ENCODE peak calls at places on chromosomes 5 and 9, in five cellular contexts. F is globus pallidus, V is HT-29, A is AG09319, D is anterior cingulate cortex. J is an unnamed sample.

GRCh38 chr9:126495411-126496180 is 118.1 kb upstream of the LMX1B start:
- DNase-seq in A (no peak), F (no peak), D (no peak), V (no peak), J (no peak)

GRCh38 chr5:147098233-147098790 is 136.5 kb upstream of the STK32A start:
- DNase-seq in F (peak; percentile 76), V (peak; percentile 62), A (peak; percentile 3), D (no peak), J (no peak)

GRCh38 chr5:83752700-83753099 is 32.0 kb upstream of the HAPLN1 start:
- DNase-seq in D (no peak), V (no peak), F (no peak), A (no peak), J (no peak)

GRCh38 chr5:61824396-61824795 is 481.6 kb upstream of the KIF2A start:
- DNase-seq in F (no peak), V (no peak), D (no peak), A (no peak), J (no peak)

GRCh38 chr9:123825337-123825736 is 104.6 kb downstream of the DENND1A start:
- DNase-seq in F (no peak), V (no peak), D (no peak), A (no peak), J (no peak)

GRCh38 chr9:32394381-32395049 is 10.1 kb downstream of the ACO1 start:
- DNase-seq in V (no peak), D (no peak), F (no peak), A (no peak), J (no peak)

GRCh38 chr5:56973473-56973872 is 21.6 kb upstream of the MIER3 start:
- DNase-seq in F (no peak), V (no peak), A (no peak), D (no peak), J (no peak)

GRCh38 chr5:88952344-88952743 is 69.4 kb upstream of the MEF2C start:
- DNase-seq in D (no peak), V (peak; percentile 32), F (no peak), A (no peak), J (no peak)

GRCh38 chr9:99365233-99365980 is 143.3 kb downstream of the SEC61B start:
- DNase-seq in F (no peak), V (no peak), A (no peak), D (no peak), J (no peak)

GRCh38 chr5:42808888-42809611 is 2.6 kb downstream of the SELENOP start:
- DNase-seq in A (no peak), D (no peak), V (no peak), F (no peak), J (no peak)

GRCh38 chr9:107750741-107751521 is 261.4 kb upstream of the KLF4 start:
- DNase-seq in A (peak; percentile 97), D (peak; percentile 73), F (peak; percentile 88), V (peak; percentile 33), J (no peak)

GRCh38 chr5:142422426-142422825 is 97.6 kb upstream of the SPRY4 start:
- DNase-seq in A (no peak), V (no peak), F (no peak), D (no peak), J (no peak)

GRCh38 chr9:131530546-131530929 is 525 bp downstream of the UCK1 start:
- DNase-seq in D (no peak), A (no peak), F (no peak), V (peak; percentile 57), J (no peak)

GRCh38 chr5:131710391-131710790 is 75.4 kb upstream of the RAPGEF6 start:
- DNase-seq in V (no peak), D (no peak), F (no peak), A (no peak), J (no peak)

GRCh38 chr9:22392523-22392922 is 54.1 kb upstream of the DMRTA1 start:
- DNase-seq in V (no peak), D (no peak), F (no peak), A (no peak), J (no peak)

GRCh38 chr5:74452851-74453250 is 187.7 kb downstream of the ENC1 start:
- DNase-seq in F (peak; percentile 9), D (no peak), A (no peak), V (no peak), J (no peak)

GRCh38 chr9:113599647-113600476 is 136.3 kb downstream of the RGS3 start:
- DNase-seq in V (no peak), A (peak; percentile 70), F (no peak), D (no peak), J (peak; percentile 53)

GRCh38 chr5:168332042-168332441 is 40.6 kb downstream of the WWC1 start:
- DNase-seq in A (no peak), F (no peak), V (no peak), D (no peak), J (no peak)

GRCh38 chr9:98913044-98913443 is 30.7 kb upstream of the COL15A1 start:
- DNase-seq in F (no peak), D (no peak), V (no peak), A (no peak), J (no peak)

GRCh38 chr5:172642511-172642910 is 1.4 kb downstream of the NEURL1B start:
- DNase-seq in D (no peak), A (no peak), V (no peak), F (peak; percentile 9), J (no peak)

GRCh38 chr5:121853853-121854252 is 2.2 kb downstream of the FTMT start:
- DNase-seq in D (no peak), F (no peak), A (no peak), V (no peak), J (no peak)

GRCh38 chr9:134637241-134637640 is 4.4 kb upstream of the COL5A1 start:
- DNase-seq in D (no peak), A (no peak), V (no peak), F (no peak), J (no peak)

GRCh38 chr9:26234865-26235264 is 556.6 kb upstream of the TUSC1 start:
- DNase-seq in V (no peak), F (no peak), D (no peak), A (no peak), J (no peak)

GRCh38 chr9:14119694-14120514 is 194.0 kb downstream of the NFIB start:
- DNase-seq in V (no peak), A (peak; percentile 15), F (no peak), D (no peak), J (no peak)

GRCh38 chr9:82091610-82092009 is 103.0 kb downstream of the SPATA31D1 start:
- DNase-seq in A (no peak), F (no peak), D (no peak), V (no peak), J (no peak)

GRCh38 chr9:15416880-15417279 is 5.8 kb upstream of the SNAPC3 start:
- DNase-seq in D (no peak), V (peak; percentile 67), A (no peak), F (no peak), J (no peak)

GRCh38 chr9:72509635-72510034 is 11.8 kb upstream of the TMC1 start:
- DNase-seq in V (no peak), D (no peak), F (no peak), A (no peak), J (no peak)

J was measured in naive thymus-derived CD8-positive, alpha-beta T cell.